ENCODE peak calls at places on chromosomes 1 and 21, in four cellular contexts. V, I, E and M are unnamed samples.

GRCh38 chr21:31201144-31201543 is 142.9 kb downstream of the TIAM1 start:
- DNase-seq in E (no peak), I (no peak), V (no peak), M (no peak)

GRCh38 chr1:205726619-205727125 is 23.3 kb downstream of the NUCKS1 start:
- DNase-seq in I (no peak), V (no peak), E (no peak), M (no peak)

GRCh38 chr1:176205322-176205914 is 1.7 kb downstream of the COP1 start:
- DNase-seq in I (no peak), V (no peak), E (peak; percentile 32), M (peak; percentile 34)

GRCh38 chr1:8314346-8315280 is 3.3 kb upstream of the SLC45A1 start:
- DNase-seq in I (peak; percentile 77), V (peak; percentile 80), E (peak; percentile 62), M (peak; percentile 57)

GRCh38 chr1:24282491-24282890 is 36.7 kb upstream of the GRHL3 start:
- DNase-seq in I (no peak), E (no peak), V (no peak), M (no peak)

GRCh38 chr1:201946224-201946908 is at the start of gene LMOD1:
- DNase-seq in V (no peak), I (peak; percentile 93), E (peak; percentile 57), M (peak; percentile 34)

GRCh38 chr21:45030637-45031218 is 43.7 kb upstream of the ADARB1 start:
- DNase-seq in I (no peak), E (no peak), V (no peak), M (no peak)

GRCh38 chr21:45888361-45889009 is 93.1 kb upstream of the COL6A1 start:
- DNase-seq in E (no peak), I (no peak), V (no peak), M (no peak)

GRCh38 chr1:205316179-205316578 is 5.4 kb downstream of the NUAK2 start:
- DNase-seq in I (no peak), V (no peak), E (no peak), M (no peak)

GRCh38 chr1:213231795-213232231 is 180.8 kb downstream of the RPS6KC1 start:
- DNase-seq in V (no peak), I (peak; percentile 34), E (no peak), M (no peak)

GRCh38 chr21:45112371-45112770 is 38.0 kb downstream of the ADARB1 start:
- DNase-seq in V (no peak), E (no peak), I (no peak), M (no peak)

GRCh38 chr1:77571642-77572041 is 110.8 kb downstream of the ZZZ3 start:
- DNase-seq in I (no peak), E (no peak), V (no peak), M (no peak)

GRCh38 chr1:215005078-215005477 is 77.5 kb upstream of the KCNK2 start:
- DNase-seq in I (no peak), E (no peak), V (no peak), M (no peak)

GRCh38 chr1:221701570-221702186 is 40.2 kb downstream of the DUSP10 start:
- DNase-seq in E (no peak), I (no peak), V (no peak), M (no peak)

GRCh38 chr1:186829679-186830587 is 1.2 kb downstream of the PLA2G4A start:
- DNase-seq in I (no peak), V (peak; percentile 27), E (no peak), M (peak; percentile 21)

GRCh38 chr1:45660336-45660735 is 26.0 kb downstream of the GPBP1L1 start:
- DNase-seq in I (no peak), V (no peak), E (no peak), M (no peak)

GRCh38 chr1:184768467-184768866 is 13.8 kb upstream of the EDEM3 start:
- DNase-seq in V (no peak), E (no peak), I (no peak), M (no peak)

GRCh38 chr1:3093928-3094626 is 25.1 kb downstream of the PRDM16 start:
- DNase-seq in V (no peak), E (no peak), I (no peak), M (no peak)

GRCh38 chr1:178726545-178726944 is 1.5 kb downstream of the RALGPS2 start:
- DNase-seq in I (no peak), E (no peak), V (no peak), M (no peak)

GRCh38 chr1:230090194-230090711 is 23.2 kb downstream of the GALNT2 start:
- DNase-seq in E (no peak), I (peak; percentile 76), V (peak; percentile 53), M (no peak)

GRCh38 chr1:9596419-9597123 is 7.9 kb downstream of the TMEM201 start:
- DNase-seq in I (no peak), E (no peak), V (no peak), M (no peak)

GRCh38 chr1:154420172-154420571 is 15.0 kb downstream of the IL6R start:
- DNase-seq in V (peak; percentile 80), E (peak; percentile 71), I (peak; percentile 86), M (peak; percentile 68)

GRCh38 chr1:154729031-154729442 is 121.1 kb upstream of the ADAR start:
- DNase-seq in V (no peak), E (no peak), I (peak; percentile 74), M (no peak)

GRCh38 chr1:243313635-243314536 is 58.0 kb downstream of the SDCCAG8 start:
- DNase-seq in I (no peak), E (no peak), V (no peak), M (no peak)

GRCh38 chr1:64966158-64966963 is at the start of gene JAK1:
- DNase-seq in E (peak; percentile 71), V (peak; percentile 76), I (peak; percentile 66), M (peak; percentile 34)

GRCh38 chr21:29238967-29239289 is 59.8 kb upstream of the BACH1 start:
- DNase-seq in V (no peak), E (no peak), I (peak; percentile 79), M (no peak)

GRCh38 chr21:41835711-41836154 is 43.4 kb downstream of the PRDM15 start:
- DNase-seq in I (no peak), V (no peak), E (no peak), M (no peak)

GRCh38 chr21:41832230-41833137 is 46.7 kb downstream of the PRDM15 start:
- DNase-seq in I (no peak), E (no peak), V (no peak), M (no peak)

GRCh38 chr21:41833138-41834115 is 45.7 kb downstream of the PRDM15 start:
- DNase-seq in V (no peak), I (no peak), E (no peak), M (no peak)

GRCh38 chr21:41834926-41835663 is 44.0 kb downstream of the PRDM15 start:
- DNase-seq in I (no peak), V (no peak), E (no peak), M (no peak)

DNA sequence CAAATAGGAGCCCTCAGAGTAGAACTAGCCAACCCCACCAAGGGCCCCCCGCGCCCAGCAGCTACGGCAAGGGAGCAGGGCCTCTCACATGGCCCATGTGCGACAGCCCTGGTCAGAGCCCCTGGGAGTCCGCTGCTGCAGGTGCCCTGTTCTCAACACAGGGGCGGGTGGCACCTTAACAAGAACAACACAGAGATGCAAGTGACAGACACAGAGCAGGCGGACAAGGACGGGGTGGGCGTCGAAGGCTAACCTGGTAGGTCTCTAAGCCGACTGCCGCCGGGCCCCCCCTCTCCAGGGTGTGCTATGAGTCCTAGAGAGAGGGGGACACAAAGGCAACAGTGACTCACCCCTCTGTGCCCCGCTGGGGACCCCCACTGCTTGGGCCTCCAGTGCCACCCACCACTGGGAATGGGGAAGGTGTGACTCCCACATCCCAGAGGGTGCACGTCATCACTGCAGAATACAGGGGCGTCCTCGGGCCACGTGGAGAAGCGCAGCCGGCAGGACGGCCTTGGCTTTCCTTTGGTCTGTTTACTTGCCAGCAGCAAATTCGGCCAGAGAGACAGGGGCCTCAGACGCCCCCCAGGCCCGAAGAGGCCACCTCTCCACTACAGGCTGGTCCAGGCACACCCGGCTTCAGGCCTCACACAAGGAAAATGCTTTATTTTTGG is 44.8 kb downstream of the PRDM15 start:
- DNase-seq in E (no peak), I (no peak), V (no peak), M (no peak)
- H3K27ac ChIP-seq in E (no peak overlapping the region), I (no peak overlapping the region), V (no peak overlapping the region), M (no peak overlapping the region)

DNA sequence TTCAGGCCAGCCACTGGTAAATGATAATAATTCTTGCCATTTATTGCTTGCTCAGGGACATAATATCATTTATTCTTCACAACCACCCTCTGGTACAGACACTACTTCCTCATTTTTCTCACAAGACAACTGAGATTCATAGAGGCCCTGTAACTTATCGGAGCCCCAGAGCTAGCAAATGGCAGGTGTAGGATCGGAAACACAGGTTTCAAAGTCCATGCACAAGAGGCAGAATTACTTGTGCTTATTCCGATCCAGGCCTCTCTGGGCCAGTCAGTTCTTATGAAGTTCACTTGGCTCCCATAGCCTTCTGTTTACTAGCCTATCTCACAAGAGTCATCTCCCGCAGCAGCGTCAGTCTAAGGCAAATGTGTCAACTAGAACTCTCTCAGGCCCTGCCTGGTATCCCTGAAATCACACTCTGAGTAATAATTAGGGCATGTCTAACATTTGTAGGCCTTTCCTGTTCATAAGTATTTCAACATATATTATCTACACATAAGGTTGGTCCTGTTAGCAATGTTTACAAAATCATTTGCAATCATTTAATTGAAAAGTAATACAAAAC is 43.3 kb downstream of the PHC2 start:
- DNase-seq in I (peak; percentile 93), E (peak; percentile 76), V (no peak), M (peak; percentile 73)
- H3K27ac ChIP-seq in I (peak overlapping the region; percentile 92), E (no peak overlapping the region), V (no peak overlapping the region), M (no peak overlapping the region)

DNA sequence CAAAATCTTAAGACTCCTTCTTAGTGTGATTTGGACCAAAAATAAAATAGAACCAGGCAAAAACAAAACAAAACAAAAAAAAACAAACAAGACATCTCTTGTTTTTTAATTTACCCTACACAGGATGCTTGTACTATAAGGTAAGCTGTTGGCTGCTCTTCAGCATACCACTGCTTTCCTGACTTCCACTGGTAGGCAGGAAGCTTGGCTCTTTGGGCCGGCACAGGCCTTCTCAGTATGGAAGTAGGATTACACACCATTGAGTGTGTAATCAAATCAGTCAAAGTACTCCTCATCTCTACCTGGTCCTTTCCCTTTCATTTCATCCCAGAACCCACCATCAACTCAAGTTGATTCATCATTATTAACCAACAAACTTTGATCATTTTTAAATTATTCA is 61.9 kb upstream of the RGS1 start:
- DNase-seq in V (no peak), E (no peak), I (no peak), M (no peak)
- H3K27ac ChIP-seq in V (no peak overlapping the region), E (no peak overlapping the region), I (no peak overlapping the region), M (no peak overlapping the region)

GRCh38 chr1:210263963-210264362 is 31.4 kb downstream of the SERTAD4 start:
- DNase-seq in E (no peak), I (no peak), V (no peak), M (no peak)
- H3K27ac ChIP-seq in E (no peak overlapping the region), I (no peak overlapping the region), V (no peak overlapping the region), M (no peak overlapping the region)

DNA sequence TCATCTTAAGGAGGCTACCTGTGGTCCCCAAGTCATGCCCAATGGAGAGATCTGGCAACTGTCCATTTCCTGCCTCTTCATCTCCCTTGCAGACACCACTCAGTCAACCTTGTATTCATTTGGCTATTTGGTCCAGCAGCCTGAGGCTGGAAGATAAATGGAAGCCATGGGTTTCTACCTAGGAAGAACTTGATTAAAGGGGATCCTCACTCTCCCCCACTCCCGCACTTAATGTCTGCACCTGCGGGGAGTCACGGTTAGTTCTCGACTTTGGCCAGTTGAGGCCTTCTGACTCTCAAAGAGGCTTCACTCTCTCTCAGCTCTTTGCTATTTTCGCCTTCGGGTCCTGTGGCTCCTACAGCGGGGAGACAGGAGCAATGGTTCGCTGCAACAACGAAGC is 8.4 kb upstream of the ATXN7L2 start:
- DNase-seq in E (no peak), I (no peak), V (no peak), M (no peak)
- H3K27ac ChIP-seq in E (no peak overlapping the region), I (no peak overlapping the region), V (no peak overlapping the region), M (no peak overlapping the region)